ENCODE peak calls at places on chromosome 10, in five cellular contexts. D is activated CD8-positive, alpha-beta memory T cell treated with anti-CD3 and anti-CD28 coated beads for 1 hour; A is cerebellar nuclear complex; X is fibroblast of mammary gland; B is GM23248. S is an unnamed sample.

GRCh38 chr10:104035107-104035816 is 50.4 kb downstream of the COL17A1 start:
- DNase-seq in A (no peak), B (no peak), X (no peak), D (no peak), S (no peak)

GRCh38 chr10:130023454-130024230 is 59.6 kb upstream of the EBF3 start:
- DNase-seq in A (no peak), X (no peak), D (no peak), B (no peak), S (no peak)

GRCh38 chr10:47256753-47257336 is 43.2 kb upstream of the GDF10 start:
- DNase-seq in B (no peak), X (peak), A (no peak), D (no peak), S (no peak)

GRCh38 chr10:78780551-78780961 is 288.2 kb upstream of the ZMIZ1 start:
- DNase-seq in B (no peak), X (no peak), D (no peak), A (no peak), S (no peak)

GRCh38 chr10:6300106-6300783 is 97.5 kb downstream of the PFKFB3 start:
- DNase-seq in B (peak), X (peak), D (no peak), A (no peak), S (peak)

GRCh38 chr10:59276928-59277327 is 85.4 kb downstream of the FAM13C start:
- DNase-seq in A (no peak), X (no peak), B (no peak), D (no peak), S (no peak)

GRCh38 chr10:6136215-6137201 is 47.7 kb downstream of the RBM17 start:
- DNase-seq in B (peak), A (no peak), D (no peak), X (peak), S (peak)

GRCh38 chr10:18473424-18474110 is 177.8 kb downstream of the NSUN6 start:
- DNase-seq in B (no peak), D (no peak), X (peak), A (no peak), S (no peak)

GRCh38 chr10:43210556-43210955 is 56.3 kb downstream of the RASGEF1A start:
- DNase-seq in D (no peak), A (no peak), X (no peak), B (no peak), S (no peak)

GRCh38 chr10:112027881-112028280 is 155.7 kb downstream of the GPAM start:
- DNase-seq in D (no peak), X (no peak), B (no peak), A (no peak), S (no peak)

GRCh38 chr10:43892062-43892765 is 243.5 kb upstream of the ZNF32 start:
- DNase-seq in A (no peak), X (peak), D (no peak), B (peak), S (peak)

GRCh38 chr10:71351628-71352319 is 32.7 kb downstream of the SLC29A3 start:
- DNase-seq in X (no peak), D (no peak), B (no peak), A (peak), S (no peak)

GRCh38 chr10:65793738-65794425 is 1132.0 kb upstream of the LRRTM3 start:
- DNase-seq in D (no peak), X (no peak), A (no peak), B (no peak), S (no peak)

GRCh38 chr10:16280595-16280994 is 156.2 kb upstream of the PTER start:
- DNase-seq in B (no peak), X (no peak), D (no peak), A (peak), S (no peak)

GRCh38 chr10:92847185-92847864 is 995 bp upstream of the EXOC6 start:
- DNase-seq in A (no peak), B (peak), X (peak), D (no peak), S (no peak)

GRCh38 chr10:31101123-31101522 is 69.5 kb upstream of the ZNF438 start:
- DNase-seq in B (peak), D (no peak), A (no peak), X (peak), S (peak)

GRCh38 chr10:4710858-4711257 is 115.1 kb upstream of the AKR1E2 start:
- DNase-seq in A (no peak), X (no peak), D (no peak), B (no peak), S (no peak)

GRCh38 chr10:29610876-29611647 is 23.7 kb downstream of the SVIL start:
- DNase-seq in D (no peak), B (no peak), X (no peak), A (no peak), S (no peak)

GRCh38 chr10:7421519-7421918 is 10.7 kb upstream of the SFMBT2 start:
- DNase-seq in D (no peak), B (peak), X (peak), A (no peak), S (no peak)

GRCh38 chr10:3226960-3227724 is 54.6 kb upstream of the PITRM1 start:
- DNase-seq in D (no peak), X (peak), A (no peak), B (peak), S (peak)

GRCh38 chr10:103845983-103846382 is 9.4 kb downstream of the SH3PXD2A start:
- DNase-seq in A (no peak), B (no peak), D (no peak), X (no peak), S (no peak)

GRCh38 chr10:127889605-127890195 is 3.0 kb downstream of the CLRN3 start:
- DNase-seq in X (peak), D (no peak), A (no peak), B (peak), S (peak)

GRCh38 chr10:110700947-110701617 is 56.9 kb downstream of the RBM20 start:
- DNase-seq in D (no peak), B (no peak), X (no peak), A (no peak), S (no peak)

GRCh38 chr10:77563638-77564270 is 73.9 kb downstream of the KCNMA1 start:
- DNase-seq in B (peak), A (no peak), X (no peak), D (no peak), S (no peak)

GRCh38 chr10:368579-369255 is 233.5 kb downstream of the ZMYND11 start:
- DNase-seq in X (no peak), A (peak), B (no peak), D (no peak), S (no peak)